ENCODE peak calls at places on chromosomes 2 and 18, in six cellular contexts. V is stimulated activated CD4-positive, alpha-beta T cell treated with anti-CD3 and anti-CD28 coated beads, Interleukin-1b, Interleukin-23, amount 100 ng/mL, for 4 hours; O is NAMALWA; W is midbrain; I is MCF 10A; K is NCI-H1092 treated with DMSO at 0.1 percent for 48 hours. R is an unnamed sample.

GRCh38 chr2:143778981-143779380 is 649.8 kb downstream of the ARHGAP15 start:
- DNase-seq in V (no peak), O (no peak), W (no peak), I (no peak), K (no peak), R (peak; percentile 58)

GRCh38 chr18:76860411-76860810 is 38.1 kb downstream of the ZNF236 start:
- DNase-seq in V (no peak), O (no peak), W (no peak), I (no peak), K (no peak), R (no peak)

GRCh38 chr2:173568054-173568453 is 213.4 kb downstream of the CDCA7 start:
- DNase-seq in V (no peak), O (peak; percentile 35), W (no peak), I (peak; percentile 52), K (peak; percentile 30), R (peak; percentile 9)

GRCh38 chr18:76374330-76375281 is 120.4 kb downstream of the ZNF516 start:
- DNase-seq in V (no peak), O (no peak), W (no peak), I (no peak), K (no peak), R (no peak)

GRCh38 chr18:22856870-22857269 is 76.3 kb upstream of the RBBP8 start:
- DNase-seq in V (no peak), O (no peak), W (no peak), I (peak; percentile 67), K (no peak), R (no peak)

GRCh38 chr18:44725300-44726096 is 44.8 kb downstream of the SETBP1 start:
- DNase-seq in V (peak; percentile 46), O (peak; percentile 31), W (no peak), I (peak; percentile 68), K (no peak), R (no peak)

GRCh38 chr2:40165503-40165867 is 286.4 kb downstream of the SLC8A1 start:
- DNase-seq in V (no peak), O (no peak), W (no peak), I (no peak), K (peak; percentile 90), R (no peak)

GRCh38 chr2:134736167-134736885 is 17.5 kb upstream of the TMEM163 start:
- DNase-seq in V (no peak), O (peak; percentile 55), W (no peak), I (peak; percentile 63), K (no peak), R (peak; percentile 40)

GRCh38 chr2:35114765-35115164 is 1240.8 kb upstream of the CRIM1 start:
- DNase-seq in V (no peak), O (peak; percentile 3), W (no peak), I (peak; percentile 29), K (no peak), R (peak; percentile 11)

GRCh38 chr2:184452907-184453306 is 145.4 kb upstream of the ZNF804A start:
- DNase-seq in V (no peak), O (no peak), W (no peak), I (no peak), K (no peak), R (no peak)

GRCh38 chr2:194203898-194204297 is 1453.1 kb upstream of the SLC39A10 start:
- DNase-seq in V (no peak), O (no peak), W (no peak), I (peak; percentile 58), K (no peak), R (peak; percentile 62)

GRCh38 chr2:11018651-11019185 is 107.0 kb downstream of the KCNF1 start:
- DNase-seq in V (no peak), O (no peak), W (no peak), I (no peak), K (no peak), R (no peak)

GRCh38 chr2:238097988-238098853 is 1.9 kb upstream of the ESPNL start:
- DNase-seq in V (no peak), O (peak; percentile 86), W (no peak), I (peak; percentile 92), K (no peak), R (peak; percentile 64)

GRCh38 chr2:237440819-237441281 is 26.9 kb upstream of the COL6A3 start:
- DNase-seq in V (no peak), O (no peak), W (no peak), I (no peak), K (no peak), R (no peak)

GRCh38 chr18:55136258-55136657 is 177.0 kb upstream of the CCDC68 start:
- DNase-seq in V (no peak), O (no peak), W (no peak), I (no peak), K (no peak), R (no peak)

GRCh38 chr2:203999844-204000243 is 63.3 kb downstream of the ICOS start:
- DNase-seq in V (no peak), O (no peak), W (no peak), I (no peak), K (no peak), R (no peak)

GRCh38 chr18:6885992-6886823 is 156.7 kb downstream of the ARHGAP28 start:
- DNase-seq in V (no peak), O (peak; percentile 53), W (peak; percentile 66), I (peak; percentile 69), K (peak; percentile 25), R (peak; percentile 62)

GRCh38 chr2:81327916-81328315 is 1023.4 kb upstream of the LRRTM1 start:
- DNase-seq in V (no peak), O (no peak), W (no peak), I (no peak), K (no peak), R (no peak)

R was measured in RKO.